ENCODE peak calls at places on chromosomes 12 and 14, in four cellular contexts. B is adrenal gland; L is HEK293T; K is activated CD4-positive, alpha-beta T cell treated with anti-CD3 and anti-CD28 coated beads, Interleukin-2, amount 10 ng/mL, durations not matched to agents 7 days and 5 days. F is an unnamed sample.

GRCh38 chr12:18970603-18971002 is 158.9 kb upstream of the PLEKHA5 start:
- DNase-seq in K (no peak), L (no peak), B (no peak), F (no peak)

GRCh38 chr12:42473130-42473529 is 116.4 kb downstream of the PRICKLE1 start:
- DNase-seq in L (no peak), B (no peak), K (no peak), F (no peak)

GRCh38 chr12:54917001-54917488 is 62.7 kb downstream of the MUCL1 start:
- DNase-seq in K (no peak), L (no peak), B (no peak), F (no peak)

GRCh38 chr14:63486729-63487128 is 56.4 kb downstream of the PPP2R5E start:
- DNase-seq in L (no peak), K (no peak), B (no peak), F (no peak)

GRCh38 chr12:72388322-72388721 is 116.2 kb downstream of the TRHDE start:
- DNase-seq in L (no peak), K (no peak), B (no peak), F (no peak)

GRCh38 chr12:65876898-65877721 is 52.8 kb downstream of the HMGA2 start:
- DNase-seq in B (no peak), L (no peak), K (no peak), F (no peak)

GRCh38 chr12:85413266-85413665 is 133.2 kb downstream of the ALX1 start:
- DNase-seq in K (no peak), L (no peak), B (no peak), F (no peak)

GRCh38 chr14:55938249-55938791 is 179.9 kb upstream of the PELI2 start:
- DNase-seq in L (no peak), K (no peak), B (no peak), F (no peak)

GRCh38 chr12:26034371-26035142 is 76.1 kb downstream of the RASSF8 start:
- DNase-seq in B (no peak), L (no peak), K (no peak), F (no peak)

GRCh38 chr14:31270196-31270772 is 62.7 kb upstream of the HECTD1 start:
- DNase-seq in B (peak; percentile 29), K (peak; percentile 10), L (no peak), F (no peak)

GRCh38 chr12:22050078-22050477 is 4.1 kb downstream of the CMAS start:
- DNase-seq in B (no peak), K (no peak), L (no peak), F (no peak)

GRCh38 chr14:42469637-42470426 is 863.2 kb downstream of the LRFN5 start:
- DNase-seq in L (no peak), B (no peak), K (no peak), F (no peak)

GRCh38 chr12:132152921-132153321 is 8.7 kb downstream of the NOC4L start:
- DNase-seq in K (no peak), L (no peak), B (no peak), F (no peak)

GRCh38 chr14:102948698-102949061 is 26.2 kb downstream of the AMN start:
- DNase-seq in L (no peak), K (no peak), B (no peak), F (no peak)

GRCh38 chr12:14841761-14842160 is 1.6 kb downstream of the ART4 start:
- DNase-seq in B (peak; percentile 81), L (no peak), K (no peak), F (no peak)

GRCh38 chr12:46383654-46384450 is 11.3 kb upstream of the SLC38A2 start:
- DNase-seq in K (peak; percentile 82), L (peak; percentile 30), B (peak; percentile 95), F (peak; percentile 41)

GRCh38 chr12:99253068-99253467 is 394.5 kb upstream of the GARIN6 start:
- DNase-seq in B (no peak), K (no peak), L (peak; percentile 7), F (no peak)

GRCh38 chr12:46602474-46602873 is 223.3 kb downstream of the SLC38A4 start:
- DNase-seq in B (no peak), L (no peak), K (no peak), F (no peak)

GRCh38 chr12:130955238-130955816 is 1.6 kb downstream of the ADGRD1 start:
- DNase-seq in K (no peak), L (no peak), B (no peak), F (no peak)

GRCh38 chr14:62670526-62670925 is 374.7 kb downstream of the KCNH5 start:
- DNase-seq in K (no peak), L (no peak), B (no peak), F (no peak)